ENCODE peak calls at places on chromosomes 5 and 9, in five cellular contexts. X is T-helper 9 cell; K is A549; N is left ventricle myocardium superior; E is naive thymus-derived CD8-positive, alpha-beta T cell. G is an unnamed sample.

GRCh38 chr9:95793924-95794828 is 81.3 kb upstream of the ERCC6L2 start:
- DNase-seq in X (no peak), K (no peak), N (no peak), E (no peak), G (no peak)

GRCh38 chr5:62112689-62113220 is 193.3 kb upstream of the KIF2A start:
- DNase-seq in X (no peak), K (no peak), N (no peak), E (no peak), G (no peak)

GRCh38 chr5:13859285-13859684 is 85.2 kb downstream of the DNAH5 start:
- DNase-seq in X (no peak), K (no peak), N (no peak), E (no peak), G (no peak)

GRCh38 chr9:129322641-129323375 is 144.7 kb upstream of the IER5L start:
- DNase-seq in X (no peak), K (no peak), N (no peak), E (no peak), G (no peak)

GRCh38 chr9:35518212-35518917 is 28.5 kb downstream of the RUSC2 start:
- DNase-seq in X (no peak), K (peak), N (no peak), E (no peak), G (no peak)

GRCh38 chr5:156481741-156482140 is 154.8 kb downstream of the SGCD start:
- DNase-seq in X (no peak), K (no peak), N (no peak), E (no peak), G (no peak)

GRCh38 chr5:149257875-149258705 is 13.6 kb upstream of the AFAP1L1 start:
- DNase-seq in X (no peak), K (no peak), N (no peak), E (no peak), G (no peak)

GRCh38 chr5:113336975-113337374 is 97.8 kb downstream of the TSSK1B start:
- DNase-seq in X (no peak), K (peak), N (peak), E (no peak), G (peak)

GRCh38 chr5:171299851-171300250 is 9.2 kb upstream of the TLX3 start:
- DNase-seq in X (no peak), K (no peak), N (no peak), E (no peak), G (no peak)

GRCh38 chr9:128053560-128053959 is 13.6 kb downstream of the NAIF1 start:
- DNase-seq in X (no peak), K (no peak), N (no peak), E (no peak), G (peak)

GRCh38 chr9:96858018-96858573 is 3.8 kb upstream of the ZNF782 start:
- DNase-seq in X (no peak), K (no peak), N (no peak), E (no peak), G (no peak)

GRCh38 chr5:112772095-112772494 is 34.4 kb downstream of the APC start:
- DNase-seq in X (no peak), K (no peak), N (no peak), E (no peak), G (no peak)

GRCh38 chr9:14752271-14752670 is 29.7 kb upstream of the CER1 start:
- DNase-seq in X (no peak), K (no peak), N (peak), E (no peak), G (peak)

GRCh38 chr9:7144265-7145046 is 386.7 kb downstream of the KDM4C start:
- DNase-seq in X (no peak), K (no peak), N (no peak), E (no peak), G (no peak)

GRCh38 chr9:106862946-106863740 is at the start of gene ZNF462:
- DNase-seq in X (no peak), K (peak), N (peak), E (no peak), G (peak)

GRCh38 chr5:166370928-166371690 is 1920.3 kb upstream of the WWC1 start:
- DNase-seq in X (no peak), K (no peak), N (no peak), E (no peak), G (no peak)

GRCh38 chr5:65121880-65122436 is 353.2 kb downstream of the CWC27 start:
- DNase-seq in X (no peak), K (no peak), N (no peak), E (no peak), G (no peak)

GRCh38 chr9:9177081-9177480 is 1377.5 kb upstream of the DMAC1 start:
- DNase-seq in X (no peak), K (no peak), N (no peak), E (no peak), G (no peak)

GRCh38 chr9:112020680-112021596 is 124.3 kb downstream of the UGCG start:
- DNase-seq in X (no peak), K (peak), N (no peak), E (no peak), G (no peak)

GRCh38 chr5:131587541-131587940 is 47.5 kb downstream of the RAPGEF6 start:
- DNase-seq in X (no peak), K (no peak), N (no peak), E (no peak), G (no peak)

GRCh38 chr5:9194509-9194908 is 351.4 kb downstream of the SEMA5A start:
- DNase-seq in X (no peak), K (no peak), N (no peak), E (no peak), G (no peak)

G was measured in testis.